ENCODE peak calls at places on chromosomes 6 and 20, in five cellular contexts. One of them, this sample, is unnamed.
A peak's percentile ranks its signal among the peaks of the same experiment; 100 is the strongest.

GRCh38 chr6:27061235-27061993 is 186.1 kb upstream of the PRSS16 start:
- DNase-seq in tibial artery: no peak
- DNase-seq in IMR-90: no peak
- DNase-seq in naive thymus-derived CD4-positive, alpha-beta T cell: no peak
- DNase-seq in CD4-positive, alpha-beta T cell: no peak
- DNase-seq in this sample: no peak

GRCh38 chr20:840858-841567 is 7.5 kb downstream of the FAM110A start:
- DNase-seq in tibial artery: no peak
- DNase-seq in IMR-90: no peak
- DNase-seq in naive thymus-derived CD4-positive, alpha-beta T cell: no peak
- DNase-seq in CD4-positive, alpha-beta T cell: no peak
- DNase-seq in this sample: no peak

GRCh38 chr20:58963060-58963584 is 17.9 kb upstream of the NELFCD start:
- DNase-seq in tibial artery: no peak
- DNase-seq in IMR-90: no peak
- DNase-seq in naive thymus-derived CD4-positive, alpha-beta T cell: no peak
- DNase-seq in CD4-positive, alpha-beta T cell: no peak
- DNase-seq in this sample: no peak

GRCh38 chr6:160461641-160462040 is 113.5 kb downstream of the SLC22A3 start:
- DNase-seq in tibial artery: no peak
- DNase-seq in IMR-90: peak; percentile 16
- DNase-seq in naive thymus-derived CD4-positive, alpha-beta T cell: no peak
- DNase-seq in CD4-positive, alpha-beta T cell: no peak
- DNase-seq in this sample: peak; percentile 77

GRCh38 chr20:38534756-38535155 is 46.2 kb upstream of the ADIG start:
- DNase-seq in tibial artery: no peak
- DNase-seq in IMR-90: no peak
- DNase-seq in naive thymus-derived CD4-positive, alpha-beta T cell: no peak
- DNase-seq in CD4-positive, alpha-beta T cell: no peak
- DNase-seq in this sample: no peak

GRCh38 chr6:155314773-155315515 is 660 bp upstream of the TFB1M start:
- DNase-seq in tibial artery: peak; percentile 78
- DNase-seq in IMR-90: peak; percentile 79
- DNase-seq in naive thymus-derived CD4-positive, alpha-beta T cell: no peak
- DNase-seq in CD4-positive, alpha-beta T cell: peak; percentile 28
- DNase-seq in this sample: no peak

GRCh38 chr6:169073311-169073710 is 180.3 kb downstream of the THBS2 start:
- DNase-seq in tibial artery: no peak
- DNase-seq in IMR-90: peak; percentile 95
- DNase-seq in naive thymus-derived CD4-positive, alpha-beta T cell: no peak
- DNase-seq in CD4-positive, alpha-beta T cell: no peak
- DNase-seq in this sample: no peak

GRCh38 chr6:155782320-155782730 is 326.7 kb upstream of the NOX3 start:
- DNase-seq in tibial artery: no peak
- DNase-seq in IMR-90: peak; percentile 99
- DNase-seq in naive thymus-derived CD4-positive, alpha-beta T cell: no peak
- DNase-seq in CD4-positive, alpha-beta T cell: no peak
- DNase-seq in this sample: no peak

GRCh38 chr6:7172605-7173185 is 64.9 kb downstream of the RREB1 start:
- DNase-seq in tibial artery: peak; percentile 75
- DNase-seq in IMR-90: peak; percentile 63
- DNase-seq in naive thymus-derived CD4-positive, alpha-beta T cell: no peak
- DNase-seq in CD4-positive, alpha-beta T cell: no peak
- DNase-seq in this sample: no peak

GRCh38 chr6:116229287-116229913 is 24.5 kb downstream of the TSPYL4 start:
- DNase-seq in tibial artery: peak; percentile 88
- DNase-seq in IMR-90: peak; percentile 91
- DNase-seq in naive thymus-derived CD4-positive, alpha-beta T cell: no peak
- DNase-seq in CD4-positive, alpha-beta T cell: no peak
- DNase-seq in this sample: peak; percentile 94

GRCh38 chr6:105270511-105270910 is 90.7 kb upstream of the POPDC3 start:
- DNase-seq in tibial artery: no peak
- DNase-seq in IMR-90: peak; percentile 34
- DNase-seq in naive thymus-derived CD4-positive, alpha-beta T cell: no peak
- DNase-seq in CD4-positive, alpha-beta T cell: no peak
- DNase-seq in this sample: no peak

GRCh38 chr20:51456511-51457280 is 85.8 kb downstream of the NFATC2 start:
- DNase-seq in tibial artery: peak; percentile 99
- DNase-seq in IMR-90: peak; percentile 95
- DNase-seq in naive thymus-derived CD4-positive, alpha-beta T cell: no peak
- DNase-seq in CD4-positive, alpha-beta T cell: no peak
- DNase-seq in this sample: peak; percentile 98

GRCh38 chr20:37968726-37969401 is 64.4 kb downstream of the TTI1 start:
- DNase-seq in tibial artery: peak; percentile 71
- DNase-seq in IMR-90: no peak
- DNase-seq in naive thymus-derived CD4-positive, alpha-beta T cell: no peak
- DNase-seq in CD4-positive, alpha-beta T cell: no peak
- DNase-seq in this sample: peak; percentile 45

GRCh38 chr6:26180346-26180745 is 93.1 kb downstream of the HFE start:
- DNase-seq in tibial artery: no peak
- DNase-seq in IMR-90: no peak
- DNase-seq in naive thymus-derived CD4-positive, alpha-beta T cell: no peak
- DNase-seq in CD4-positive, alpha-beta T cell: no peak
- DNase-seq in this sample: no peak

GRCh38 chr6:39865011-39865888 is 69.0 kb downstream of the MOCS1 start:
- DNase-seq in tibial artery: peak; percentile 85
- DNase-seq in IMR-90: peak; percentile 60
- DNase-seq in naive thymus-derived CD4-positive, alpha-beta T cell: peak; percentile 29
- DNase-seq in CD4-positive, alpha-beta T cell: peak; percentile 49
- DNase-seq in this sample: no peak

GRCh38 chr20:7302256-7302655 is 534.8 kb downstream of the BMP2 start:
- DNase-seq in tibial artery: no peak
- DNase-seq in IMR-90: no peak
- DNase-seq in naive thymus-derived CD4-positive, alpha-beta T cell: no peak
- DNase-seq in CD4-positive, alpha-beta T cell: no peak
- DNase-seq in this sample: no peak

GRCh38 chr20:36394340-36394965 is 88.3 kb downstream of the DLGAP4 start:
- DNase-seq in tibial artery: no peak
- DNase-seq in IMR-90: no peak
- DNase-seq in naive thymus-derived CD4-positive, alpha-beta T cell: no peak
- DNase-seq in CD4-positive, alpha-beta T cell: no peak
- DNase-seq in this sample: no peak

GRCh38 chr6:30238178-30238795 is 25.1 kb upstream of the TRIM26 start:
- DNase-seq in tibial artery: no peak
- DNase-seq in IMR-90: peak; percentile 31
- DNase-seq in naive thymus-derived CD4-positive, alpha-beta T cell: no peak
- DNase-seq in CD4-positive, alpha-beta T cell: no peak
- DNase-seq in this sample: no peak

GRCh38 chr6:168636147-168636982 is 195.4 kb downstream of the SMOC2 start:
- DNase-seq in tibial artery: no peak
- DNase-seq in IMR-90: no peak
- DNase-seq in naive thymus-derived CD4-positive, alpha-beta T cell: no peak
- DNase-seq in CD4-positive, alpha-beta T cell: no peak
- DNase-seq in this sample: no peak

GRCh38 chr6:49151957-49152356 is 311.1 kb downstream of the MMUT start:
- DNase-seq in tibial artery: no peak
- DNase-seq in IMR-90: no peak
- DNase-seq in naive thymus-derived CD4-positive, alpha-beta T cell: no peak
- DNase-seq in CD4-positive, alpha-beta T cell: no peak
- DNase-seq in this sample: no peak

GRCh38 chr6:137353842-137354397 is 134.7 kb upstream of the IFNGR1 start:
- DNase-seq in tibial artery: no peak
- DNase-seq in IMR-90: no peak
- DNase-seq in naive thymus-derived CD4-positive, alpha-beta T cell: no peak
- DNase-seq in CD4-positive, alpha-beta T cell: no peak
- DNase-seq in this sample: no peak

GRCh38 chr20:43736588-43737091 is 9.8 kb upstream of the GTSF1L start:
- DNase-seq in tibial artery: no peak
- DNase-seq in IMR-90: peak; percentile 10
- DNase-seq in naive thymus-derived CD4-positive, alpha-beta T cell: no peak
- DNase-seq in CD4-positive, alpha-beta T cell: no peak
- DNase-seq in this sample: no peak

GRCh38 chr20:25188218-25188617 is 7.3 kb upstream of the ENTPD6 start:
- DNase-seq in tibial artery: no peak
- DNase-seq in IMR-90: no peak
- DNase-seq in naive thymus-derived CD4-positive, alpha-beta T cell: no peak
- DNase-seq in CD4-positive, alpha-beta T cell: no peak
- DNase-seq in this sample: no peak

GRCh38 chr20:35941620-35942019 is 12.7 kb downstream of the SCAND1 start:
- DNase-seq in tibial artery: no peak
- DNase-seq in IMR-90: no peak
- DNase-seq in naive thymus-derived CD4-positive, alpha-beta T cell: no peak
- DNase-seq in CD4-positive, alpha-beta T cell: no peak
- DNase-seq in this sample: no peak

GRCh38 chr6:71333700-71334099 is 45.1 kb downstream of the OGFRL1 start:
- DNase-seq in tibial artery: no peak
- DNase-seq in IMR-90: peak; percentile 94
- DNase-seq in naive thymus-derived CD4-positive, alpha-beta T cell: no peak
- DNase-seq in CD4-positive, alpha-beta T cell: no peak
- DNase-seq in this sample: no peak

GRCh38 chr6:159184559-159184958 is 15.4 kb downstream of the FNDC1 start:
- DNase-seq in tibial artery: no peak
- DNase-seq in IMR-90: no peak
- DNase-seq in naive thymus-derived CD4-positive, alpha-beta T cell: no peak
- DNase-seq in CD4-positive, alpha-beta T cell: no peak
- DNase-seq in this sample: no peak

GRCh38 chr6:150202404-150202803 is 59.6 kb downstream of the PPP1R14C start:
- DNase-seq in tibial artery: no peak
- DNase-seq in IMR-90: no peak
- DNase-seq in naive thymus-derived CD4-positive, alpha-beta T cell: no peak
- DNase-seq in CD4-positive, alpha-beta T cell: no peak
- DNase-seq in this sample: no peak

GRCh38 chr20:33948480-33948879 is 45.2 kb upstream of the RALY start:
- DNase-seq in tibial artery: no peak
- DNase-seq in IMR-90: no peak
- DNase-seq in naive thymus-derived CD4-positive, alpha-beta T cell: no peak
- DNase-seq in CD4-positive, alpha-beta T cell: no peak
- DNase-seq in this sample: no peak

DNA sequence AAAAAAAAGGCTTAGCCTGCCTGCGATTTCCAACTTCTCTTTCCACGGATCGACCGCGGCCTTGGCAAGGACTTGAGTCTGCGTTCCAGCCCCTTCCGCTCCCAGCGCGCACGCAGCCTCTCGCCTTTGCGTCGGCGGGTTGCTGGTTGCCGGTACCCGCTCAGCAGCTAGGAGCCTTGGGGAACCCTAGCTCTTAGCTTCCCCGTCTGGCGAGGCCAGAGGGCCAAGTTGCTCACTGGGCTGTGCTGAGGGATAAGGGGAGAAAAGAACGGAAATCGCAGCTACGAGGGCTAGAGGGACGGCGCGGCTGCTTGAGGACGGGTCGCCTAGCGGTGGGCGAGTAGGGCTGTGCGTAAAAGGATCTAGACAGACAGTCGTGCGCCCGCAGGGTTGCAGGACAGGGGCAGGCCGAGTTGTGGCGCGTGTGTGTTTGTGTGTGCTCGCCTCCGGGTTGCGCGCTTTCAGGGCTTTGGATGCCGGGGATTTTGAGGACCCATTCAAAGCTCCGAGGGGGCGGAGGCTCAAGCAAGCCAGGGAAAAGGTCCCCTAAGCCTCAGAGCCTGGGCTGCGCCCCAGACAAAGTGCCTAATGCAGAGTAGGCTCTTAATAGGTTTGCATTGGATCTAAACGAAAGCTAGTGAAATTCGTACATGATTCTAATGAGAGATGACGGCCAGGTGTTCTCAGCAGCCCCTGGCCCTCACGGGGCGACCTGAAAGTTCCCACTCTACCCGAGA is 40.5 kb upstream of the OSTM1 start:
- DNase-seq in tibial artery: no peak
- DNase-seq in IMR-90: peak; percentile 55
- DNase-seq in naive thymus-derived CD4-positive, alpha-beta T cell: no peak
- DNase-seq in CD4-positive, alpha-beta T cell: no peak
- DNase-seq in this sample: no peak
- H3K27ac ChIP-seq in tibial artery: no peak overlapping the region
- H3K27ac ChIP-seq in IMR-90: no peak overlapping the region
- H3K27ac ChIP-seq in naive thymus-derived CD4-positive, alpha-beta T cell: no peak overlapping the region
- H3K27ac ChIP-seq in CD4-positive, alpha-beta T cell: no peak overlapping the region
- H3K27ac ChIP-seq in this sample: no peak overlapping the region

DNA sequence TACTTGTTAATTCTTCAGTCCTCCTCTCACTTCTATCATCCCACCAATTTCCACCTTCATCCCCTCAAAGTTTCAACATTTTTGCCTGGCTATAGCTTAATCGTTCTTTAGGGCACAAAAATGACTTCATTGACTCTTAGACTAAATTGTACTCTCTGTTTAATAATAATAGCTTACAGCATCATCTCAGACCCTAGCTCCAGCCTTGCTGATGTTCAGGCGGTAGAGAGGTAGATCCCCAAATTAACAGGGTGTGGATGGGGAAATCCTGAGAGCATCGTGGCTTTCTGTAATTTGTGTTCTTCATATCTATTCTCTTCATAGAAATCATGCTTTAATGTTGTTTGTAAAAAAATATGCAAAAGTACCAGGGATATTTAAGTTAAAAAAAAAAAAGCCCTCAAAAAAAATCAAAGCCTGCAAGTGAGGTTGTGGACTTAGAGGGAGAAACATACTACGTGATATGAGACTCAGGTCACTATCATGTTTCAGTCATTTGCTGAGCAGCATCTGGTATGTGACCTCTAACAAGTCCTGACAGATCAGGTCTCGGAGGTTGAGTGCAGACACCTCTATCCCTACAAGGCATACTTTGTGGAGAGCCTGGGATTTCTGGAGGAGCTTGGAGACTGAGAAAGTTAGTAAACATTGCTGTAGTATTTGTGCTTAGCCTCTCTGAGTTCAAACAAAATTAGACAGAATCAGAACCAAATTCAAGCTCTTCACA is 1063.3 kb upstream of the CITED2 start:
- DNase-seq in tibial artery: no peak
- DNase-seq in IMR-90: peak; percentile 4
- DNase-seq in naive thymus-derived CD4-positive, alpha-beta T cell: no peak
- DNase-seq in CD4-positive, alpha-beta T cell: no peak
- DNase-seq in this sample: no peak
- H3K27ac ChIP-seq in tibial artery: no peak overlapping the region
- H3K27ac ChIP-seq in IMR-90: peak overlapping the region; percentile 57
- H3K27ac ChIP-seq in naive thymus-derived CD4-positive, alpha-beta T cell: no peak overlapping the region
- H3K27ac ChIP-seq in CD4-positive, alpha-beta T cell: no peak overlapping the region
- H3K27ac ChIP-seq in this sample: no peak overlapping the region

DNA sequence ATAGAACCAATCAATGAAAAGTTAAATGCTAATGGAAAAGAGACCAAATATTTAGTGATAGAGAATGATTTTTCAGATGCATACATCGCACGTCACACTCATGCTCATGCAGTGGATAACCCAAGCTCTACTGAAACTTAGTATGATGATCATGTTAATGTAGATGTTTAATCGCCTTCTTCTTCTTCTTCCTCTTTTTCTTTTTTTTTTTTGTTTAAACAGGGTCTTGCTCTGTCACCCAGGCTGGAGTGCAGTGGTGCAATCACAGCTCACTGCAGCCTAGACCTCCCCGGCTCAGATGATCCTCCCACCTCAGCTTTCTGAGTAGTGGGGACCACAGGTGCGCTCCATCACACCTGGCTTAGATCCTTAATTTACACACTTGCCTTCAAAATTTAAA is 194.1 kb upstream of the SGK1 start:
- DNase-seq in tibial artery: no peak
- DNase-seq in IMR-90: no peak
- DNase-seq in naive thymus-derived CD4-positive, alpha-beta T cell: no peak
- DNase-seq in CD4-positive, alpha-beta T cell: no peak
- DNase-seq in this sample: no peak
- H3K27ac ChIP-seq in tibial artery: no peak overlapping the region
- H3K27ac ChIP-seq in IMR-90: no peak overlapping the region
- H3K27ac ChIP-seq in naive thymus-derived CD4-positive, alpha-beta T cell: no peak overlapping the region
- H3K27ac ChIP-seq in CD4-positive, alpha-beta T cell: no peak overlapping the region
- H3K27ac ChIP-seq in this sample: no peak overlapping the region

DNA sequence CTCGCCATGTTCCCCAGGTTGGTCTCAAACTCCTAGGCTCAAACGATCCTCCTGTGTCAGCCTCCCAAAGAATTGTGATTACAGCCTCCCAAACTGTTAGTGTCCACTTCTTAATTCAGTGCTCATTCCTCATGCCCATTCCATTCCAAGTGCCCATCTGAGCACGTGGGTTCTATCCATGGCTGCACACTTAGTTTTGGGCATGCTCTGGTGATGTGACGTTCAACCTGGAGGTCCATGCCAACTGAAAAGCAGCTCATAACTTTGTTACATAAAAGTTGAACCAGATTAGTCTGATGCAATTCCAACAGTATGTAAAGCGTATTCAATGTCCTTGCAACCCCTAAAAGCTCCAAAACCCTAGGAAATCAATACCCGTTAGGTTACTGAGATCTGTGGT is 11.5 kb downstream of the SNX9 start:
- DNase-seq in tibial artery: no peak
- DNase-seq in IMR-90: no peak
- DNase-seq in naive thymus-derived CD4-positive, alpha-beta T cell: no peak
- DNase-seq in CD4-positive, alpha-beta T cell: no peak
- DNase-seq in this sample: no peak
- H3K27ac ChIP-seq in tibial artery: no peak overlapping the region
- H3K27ac ChIP-seq in IMR-90: peak overlapping the region; percentile 32
- H3K27ac ChIP-seq in naive thymus-derived CD4-positive, alpha-beta T cell: no peak overlapping the region
- H3K27ac ChIP-seq in CD4-positive, alpha-beta T cell: no peak overlapping the region
- H3K27ac ChIP-seq in this sample: no peak overlapping the region